ENCODE peak calls at places on chromosomes 11 and 22, in ten cellular contexts. B is PC-3; Y is NCI-H1092 treated with DMSO at 0.1 percent for 48 hours; A is colonic mucosa; V is WERI-Rb-1; M is activated T-helper 9 cell treated with anti-CD3 and anti-CD28 coated beads, Interleukin-2, amount 50 U/mL, for 16 hours; C is stimulated activated CD8-positive, alpha-beta memory T cell treated with anti-CD3 and anti-CD28 coated beads, Interleukin-4, amount 100 ng/mL, for 1 hour; N is stimulated activated naive CD8-positive, alpha-beta T cell treated with anti-CD3 and anti-CD28 coated beads, Interleukin-15, Interleukin-2, amounts not matched to agents 100 U/mL and 50 U/mL, for 24 hours; O is choroid plexus epithelial cell; U is caudate nucleus. F is an unnamed sample.

GRCh38 chr11:120500414-120500936 is 11.1 kb upstream of the GRIK4 start:
- DNase-seq in C (no peak), Y (no peak), V (no peak), N (no peak), O (no peak), U (no peak), B (peak), A (no peak), M (no peak), F (no peak)

GRCh38 chr11:34680918-34681554 is 60.1 kb downstream of the EHF start:
- DNase-seq in N (no peak), C (no peak), Y (no peak), M (no peak), O (no peak), V (no peak), B (peak), U (no peak), A (no peak), F (no peak)

GRCh38 chr22:30210235-30210831 is 36.2 kb downstream of the LIF start:
- DNase-seq in N (no peak), B (peak), C (no peak), M (no peak), V (no peak), U (no peak), O (peak), Y (no peak), A (no peak), F (peak)

GRCh38 chr11:69344570-69345145 is 50.7 kb downstream of the MYEOV start:
- DNase-seq in C (no peak), U (no peak), N (peak), B (no peak), Y (no peak), A (peak), M (no peak), V (no peak), O (no peak), F (no peak)

GRCh38 chr11:67996051-67996450 is 7.8 kb downstream of the UNC93B1 start:
- DNase-seq in M (no peak), N (no peak), Y (no peak), O (no peak), V (no peak), U (no peak), A (no peak), C (no peak), B (no peak), F (no peak)

GRCh38 chr11:74672956-74673895 is 58.0 kb downstream of the CHRDL2 start:
- DNase-seq in V (no peak), B (peak), N (no peak), C (no peak), A (peak), M (no peak), O (peak), U (no peak), Y (peak), F (peak)

GRCh38 chr22:40594924-40595323 is 41.6 kb downstream of the MRTFA start:
- DNase-seq in U (no peak), Y (no peak), V (no peak), M (no peak), N (no peak), B (no peak), O (no peak), A (no peak), C (no peak), F (no peak)

GRCh38 chr11:43943357-43943930 is 1.0 kb downstream of the C11orf96 start:
- DNase-seq in Y (no peak), V (no peak), B (peak), U (no peak), O (peak), C (no peak), A (no peak), M (no peak), N (no peak), F (no peak)

GRCh38 chr11:35235944-35236666 is 97.1 kb downstream of the CD44 start:
- DNase-seq in B (peak), M (peak), C (no peak), A (peak), U (no peak), O (no peak), Y (no peak), N (peak), V (no peak), F (no peak)

GRCh38 chr11:14503023-14503422 is 3.4 kb upstream of the COPB1 start:
- DNase-seq in C (no peak), N (no peak), Y (no peak), B (no peak), V (no peak), M (no peak), O (peak), A (no peak), U (no peak), F (no peak)

GRCh38 chr11:76459299-76459698 is 14.5 kb downstream of the EMSY start:
- DNase-seq in M (no peak), Y (no peak), B (peak), O (no peak), U (no peak), N (no peak), V (no peak), C (no peak), A (no peak), F (no peak)

GRCh38 chr11:101034076-101034475 is 95.5 kb downstream of the PGR start:
- DNase-seq in V (no peak), N (no peak), U (no peak), B (no peak), M (no peak), A (no peak), Y (peak), O (peak), C (no peak), F (peak)

GRCh38 chr11:77801477-77801876 is 19.0 kb downstream of the RSF1 start:
- DNase-seq in V (no peak), A (no peak), U (no peak), C (no peak), B (no peak), M (no peak), Y (no peak), N (no peak), O (no peak), F (no peak)

GRCh38 chr11:75352417-75353206 is 1.2 kb upstream of the ARRB1 start:
- DNase-seq in B (no peak), V (no peak), N (no peak), U (no peak), Y (no peak), M (no peak), C (no peak), A (no peak), O (no peak), F (no peak)

GRCh38 chr22:36332623-36333331 is 55.0 kb downstream of the MYH9 start:
- DNase-seq in V (no peak), A (peak), C (no peak), U (no peak), O (peak), N (peak), Y (peak), B (peak), M (peak), F (no peak)

GRCh38 chr11:27385245-27385644 is 22.2 kb upstream of the CCDC34 start:
- DNase-seq in Y (no peak), N (no peak), B (no peak), O (peak), A (no peak), U (no peak), C (no peak), M (no peak), V (no peak), F (no peak)

GRCh38 chr22:28943501-28943879 is 60.1 kb downstream of the ZNRF3 start:
- DNase-seq in Y (no peak), B (no peak), M (no peak), O (no peak), N (no peak), V (no peak), A (no peak), C (no peak), U (no peak), F (no peak)

GRCh38 chr22:27317961-27318360 is 483.6 kb downstream of the MN1 start:
- DNase-seq in C (no peak), Y (no peak), O (no peak), A (peak), B (no peak), N (no peak), M (no peak), U (no peak), V (no peak), F (no peak)

GRCh38 chr11:91857194-91857593 is 367.4 kb upstream of the FAT3 start:
- DNase-seq in A (no peak), M (no peak), U (no peak), Y (no peak), B (peak), C (no peak), V (no peak), O (peak), N (no peak), F (no peak)

GRCh38 chr11:43359432-43359818 is 705 bp downstream of the TTC17 start:
- DNase-seq in V (no peak), C (no peak), B (peak), A (no peak), Y (peak), M (peak), N (no peak), O (peak), U (peak), F (peak)

GRCh38 chr22:45584621-45585436 is 82.1 kb downstream of the FBLN1 start:
- DNase-seq in M (no peak), U (no peak), C (no peak), N (no peak), O (no peak), Y (no peak), A (no peak), B (no peak), V (no peak), F (no peak)